ENCODE peak calls at places on chromosomes 5 and 9, in nine cellular contexts. One of them, this sample, is unnamed.

GRCh38 chr5:30997681-30998080 is 195.8 kb upstream of the CDH6 start:
- DNase-seq in GM23338: no peak
- DNase-seq in SK-N-SH: no peak
- DNase-seq in Panc1: no peak
- DNase-seq in sigmoid colon: no peak
- DNase-seq in HCT116: no peak
- DNase-seq in endothelial cell of umbilical vein: no peak
- DNase-seq in transverse colon: no peak
- DNase-seq in breast epithelium: no peak
- DNase-seq in this sample: no peak

GRCh38 chr5:123285122-123286011 is 137.8 kb downstream of the CEP120 start:
- DNase-seq in endothelial cell of umbilical vein: peak; percentile 4
- DNase-seq in HCT116: no peak
- DNase-seq in sigmoid colon: peak; percentile 70
- DNase-seq in SK-N-SH: peak; percentile 63
- DNase-seq in Panc1: no peak
- DNase-seq in breast epithelium: no peak
- DNase-seq in GM23338: peak; percentile 64
- DNase-seq in transverse colon: no peak
- DNase-seq in this sample: no peak

GRCh38 chr9:122004589-122004988 is 88.5 kb downstream of the TTLL11 start:
- DNase-seq in GM23338: no peak
- DNase-seq in sigmoid colon: no peak
- DNase-seq in breast epithelium: no peak
- DNase-seq in transverse colon: no peak
- DNase-seq in Panc1: no peak
- DNase-seq in HCT116: no peak
- DNase-seq in SK-N-SH: no peak
- DNase-seq in endothelial cell of umbilical vein: no peak
- DNase-seq in this sample: no peak

GRCh38 chr9:120394058-120394669 is 185.8 kb downstream of the CDK5RAP2 start:
- DNase-seq in HCT116: no peak
- DNase-seq in SK-N-SH: no peak
- DNase-seq in endothelial cell of umbilical vein: no peak
- DNase-seq in breast epithelium: no peak
- DNase-seq in sigmoid colon: peak; percentile 36
- DNase-seq in transverse colon: no peak
- DNase-seq in GM23338: no peak
- DNase-seq in Panc1: no peak
- DNase-seq in this sample: no peak

GRCh38 chr5:172147857-172148256 is 40.2 kb downstream of the STK10 start:
- DNase-seq in Panc1: no peak
- DNase-seq in endothelial cell of umbilical vein: no peak
- DNase-seq in HCT116: no peak
- DNase-seq in GM23338: no peak
- DNase-seq in transverse colon: peak; percentile 56
- DNase-seq in breast epithelium: no peak
- DNase-seq in sigmoid colon: no peak
- DNase-seq in SK-N-SH: no peak
- DNase-seq in this sample: no peak

GRCh38 chr5:53123702-53124101 is 14.1 kb upstream of the MOCS2 start:
- DNase-seq in GM23338: no peak
- DNase-seq in sigmoid colon: no peak
- DNase-seq in transverse colon: no peak
- DNase-seq in SK-N-SH: no peak
- DNase-seq in Panc1: no peak
- DNase-seq in endothelial cell of umbilical vein: peak; percentile 21
- DNase-seq in HCT116: no peak
- DNase-seq in breast epithelium: no peak
- DNase-seq in this sample: no peak

GRCh38 chr5:168086104-168086610 is 205.3 kb upstream of the WWC1 start:
- DNase-seq in HCT116: no peak
- DNase-seq in SK-N-SH: no peak
- DNase-seq in breast epithelium: no peak
- DNase-seq in GM23338: peak; percentile 27
- DNase-seq in Panc1: no peak
- DNase-seq in endothelial cell of umbilical vein: no peak
- DNase-seq in sigmoid colon: peak; percentile 80
- DNase-seq in transverse colon: peak; percentile 44
- DNase-seq in this sample: peak; percentile 86

GRCh38 chr5:54719384-54720306 is 202.1 kb downstream of the SNX18 start:
- DNase-seq in Panc1: no peak
- DNase-seq in sigmoid colon: no peak
- DNase-seq in HCT116: no peak
- DNase-seq in breast epithelium: no peak
- DNase-seq in SK-N-SH: no peak
- DNase-seq in endothelial cell of umbilical vein: peak; percentile 45
- DNase-seq in GM23338: peak; percentile 58
- DNase-seq in transverse colon: no peak
- DNase-seq in this sample: peak; percentile 39

GRCh38 chr9:18473551-18474279 is at the start of gene ADAMTSL1:
- DNase-seq in transverse colon: peak; percentile 25
- DNase-seq in Panc1: no peak
- DNase-seq in HCT116: no peak
- DNase-seq in GM23338: peak; percentile 88
- DNase-seq in endothelial cell of umbilical vein: peak; percentile 93
- DNase-seq in breast epithelium: no peak
- DNase-seq in sigmoid colon: peak; percentile 74
- DNase-seq in SK-N-SH: peak; percentile 61
- DNase-seq in this sample: peak; percentile 40

GRCh38 chr9:124297553-124297905 is 39.8 kb downstream of the NEK6 start:
- DNase-seq in GM23338: peak; percentile 60
- DNase-seq in sigmoid colon: peak; percentile 90
- DNase-seq in Panc1: peak; percentile 43
- DNase-seq in transverse colon: peak; percentile 36
- DNase-seq in endothelial cell of umbilical vein: peak; percentile 95
- DNase-seq in SK-N-SH: no peak
- DNase-seq in HCT116: peak; percentile 72
- DNase-seq in breast epithelium: peak; percentile 84
- DNase-seq in this sample: peak; percentile 86

GRCh38 chr5:177133845-177134652 is 476 bp downstream of the NSD1 start:
- DNase-seq in sigmoid colon: peak; percentile 80
- DNase-seq in transverse colon: peak; percentile 55
- DNase-seq in GM23338: peak; percentile 81
- DNase-seq in SK-N-SH: peak; percentile 89
- DNase-seq in Panc1: no peak
- DNase-seq in HCT116: no peak
- DNase-seq in breast epithelium: peak; percentile 53
- DNase-seq in endothelial cell of umbilical vein: peak; percentile 61
- DNase-seq in this sample: no peak

GRCh38 chr5:151107738-151108520 is 27.1 kb upstream of the TNIP1 start:
- DNase-seq in SK-N-SH: no peak
- DNase-seq in breast epithelium: peak; percentile 75
- DNase-seq in GM23338: no peak
- DNase-seq in Panc1: no peak
- DNase-seq in sigmoid colon: peak; percentile 94
- DNase-seq in HCT116: no peak
- DNase-seq in endothelial cell of umbilical vein: no peak
- DNase-seq in transverse colon: peak; percentile 67
- DNase-seq in this sample: peak; percentile 52

GRCh38 chr5:179608131-179608581 is 15.3 kb downstream of the HNRNPH1 start:
- DNase-seq in SK-N-SH: no peak
- DNase-seq in transverse colon: no peak
- DNase-seq in endothelial cell of umbilical vein: no peak
- DNase-seq in GM23338: no peak
- DNase-seq in Panc1: no peak
- DNase-seq in sigmoid colon: peak; percentile 64
- DNase-seq in breast epithelium: no peak
- DNase-seq in HCT116: no peak
- DNase-seq in this sample: no peak

GRCh38 chr5:92371889-92372235 is 988.7 kb upstream of the ARRDC3 start:
- DNase-seq in endothelial cell of umbilical vein: no peak
- DNase-seq in transverse colon: no peak
- DNase-seq in HCT116: no peak
- DNase-seq in SK-N-SH: no peak
- DNase-seq in Panc1: no peak
- DNase-seq in sigmoid colon: no peak
- DNase-seq in GM23338: no peak
- DNase-seq in breast epithelium: no peak
- DNase-seq in this sample: no peak

GRCh38 chr5:6827815-6828214 is 114.6 kb downstream of the TENT4A start:
- DNase-seq in GM23338: no peak
- DNase-seq in sigmoid colon: no peak
- DNase-seq in transverse colon: no peak
- DNase-seq in SK-N-SH: no peak
- DNase-seq in Panc1: no peak
- DNase-seq in breast epithelium: no peak
- DNase-seq in HCT116: no peak
- DNase-seq in endothelial cell of umbilical vein: no peak
- DNase-seq in this sample: no peak

GRCh38 chr5:59348189-59348588 is 545.3 kb downstream of the PDE4D start:
- DNase-seq in SK-N-SH: no peak
- DNase-seq in sigmoid colon: no peak
- DNase-seq in transverse colon: no peak
- DNase-seq in Panc1: no peak
- DNase-seq in HCT116: no peak
- DNase-seq in GM23338: peak; percentile 30
- DNase-seq in endothelial cell of umbilical vein: peak; percentile 6
- DNase-seq in breast epithelium: no peak
- DNase-seq in this sample: no peak

GRCh38 chr9:110623462-110624025 is 44.0 kb upstream of the SVEP1 start:
- DNase-seq in Panc1: peak; percentile 52
- DNase-seq in transverse colon: peak; percentile 22
- DNase-seq in HCT116: peak; percentile 66
- DNase-seq in endothelial cell of umbilical vein: peak; percentile 75
- DNase-seq in GM23338: peak; percentile 79
- DNase-seq in breast epithelium: no peak
- DNase-seq in SK-N-SH: peak; percentile 30
- DNase-seq in sigmoid colon: no peak
- DNase-seq in this sample: peak; percentile 49

GRCh38 chr9:109560470-109561132 is 62.5 kb upstream of the PTPN3 start:
- DNase-seq in HCT116: peak; percentile 22
- DNase-seq in endothelial cell of umbilical vein: no peak
- DNase-seq in SK-N-SH: no peak
- DNase-seq in GM23338: peak; percentile 74
- DNase-seq in Panc1: no peak
- DNase-seq in breast epithelium: no peak
- DNase-seq in sigmoid colon: no peak
- DNase-seq in transverse colon: no peak
- DNase-seq in this sample: no peak

GRCh38 chr5:145949474-145949873 is 13.1 kb downstream of the SH3RF2 start:
- DNase-seq in Panc1: no peak
- DNase-seq in transverse colon: no peak
- DNase-seq in endothelial cell of umbilical vein: no peak
- DNase-seq in HCT116: no peak
- DNase-seq in GM23338: no peak
- DNase-seq in breast epithelium: no peak
- DNase-seq in SK-N-SH: no peak
- DNase-seq in sigmoid colon: no peak
- DNase-seq in this sample: no peak

GRCh38 chr5:73189816-73190451 is 16.9 kb downstream of the TMEM174 start:
- DNase-seq in sigmoid colon: no peak
- DNase-seq in HCT116: no peak
- DNase-seq in endothelial cell of umbilical vein: no peak
- DNase-seq in Panc1: no peak
- DNase-seq in GM23338: peak; percentile 48
- DNase-seq in breast epithelium: no peak
- DNase-seq in SK-N-SH: no peak
- DNase-seq in transverse colon: peak; percentile 40
- DNase-seq in this sample: no peak

DNA sequence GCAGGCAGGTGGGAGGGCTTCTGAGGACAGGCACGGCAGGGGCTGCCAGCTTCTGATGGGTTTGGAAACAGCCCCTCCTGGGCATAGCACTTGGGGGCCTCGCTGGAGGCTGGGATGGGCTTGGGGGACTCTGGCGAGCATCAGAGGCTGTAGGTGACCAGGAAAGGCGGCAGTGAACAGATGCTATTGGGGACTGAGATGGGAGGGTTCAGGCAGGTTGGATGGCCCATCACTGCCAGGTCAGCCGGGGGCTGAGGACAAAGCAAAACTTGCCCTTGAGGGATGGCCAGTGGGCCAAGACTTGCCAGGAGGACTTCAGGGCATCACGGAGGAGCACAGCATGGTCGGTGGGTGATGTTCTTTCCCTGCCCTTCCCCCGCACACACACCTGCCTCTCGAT is 6.7 kb downstream of the AIF1L start:
- DNase-seq in GM23338: no peak
- DNase-seq in endothelial cell of umbilical vein: no peak
- DNase-seq in transverse colon: no peak
- DNase-seq in breast epithelium: no peak
- DNase-seq in sigmoid colon: no peak
- DNase-seq in Panc1: no peak
- DNase-seq in SK-N-SH: no peak
- DNase-seq in HCT116: no peak
- DNase-seq in this sample: no peak
- TF ChIP-seq POLR2AphosphoS5 in GM23338: no peak
- TF ChIP-seq POLR2AphosphoS5 in endothelial cell of umbilical vein: no peak
- TF ChIP-seq POLR2AphosphoS5 in transverse colon: no peak
- TF ChIP-seq POLR2AphosphoS5 in breast epithelium: no peak
- TF ChIP-seq POLR2AphosphoS5 in sigmoid colon: no peak
- TF ChIP-seq POLR2AphosphoS5 in Panc1: no peak
- TF ChIP-seq POLR2AphosphoS5 in SK-N-SH: no peak
- TF ChIP-seq POLR2AphosphoS5 in HCT116: no peak
- TF ChIP-seq POLR2AphosphoS5 in this sample: no peak

DNA sequence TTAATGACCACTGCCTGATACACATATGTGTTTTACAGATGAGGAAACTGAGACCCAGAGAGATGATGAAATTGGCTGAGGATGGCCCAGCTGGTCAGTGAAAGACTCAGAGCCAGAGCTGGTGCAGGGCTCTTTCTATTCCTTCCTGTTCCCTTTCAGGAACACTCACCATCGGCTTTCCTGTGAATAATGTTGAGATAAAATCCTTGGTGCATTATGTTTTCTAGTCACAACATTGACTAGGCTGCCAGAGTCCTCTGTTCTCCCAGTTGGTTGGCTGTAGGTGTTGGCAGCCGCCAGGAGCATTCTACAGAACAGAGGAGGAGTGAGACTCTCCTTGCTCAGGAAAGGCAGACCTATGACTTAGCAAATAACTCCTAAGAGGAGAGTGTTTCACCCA is 14.8 kb downstream of the TGFBI start:
- DNase-seq in GM23338: no peak
- DNase-seq in breast epithelium: no peak
- DNase-seq in endothelial cell of umbilical vein: peak; percentile 58
- DNase-seq in transverse colon: no peak
- DNase-seq in HCT116: no peak
- DNase-seq in SK-N-SH: no peak
- DNase-seq in sigmoid colon: peak; percentile 29
- DNase-seq in Panc1: no peak
- DNase-seq in this sample: no peak
- H3K4me1 ChIP-seq in GM23338: no peaks in the 10 kb centered on the region
- H3K4me1 ChIP-seq in breast epithelium: no peaks in the 10 kb centered on the region
- H3K4me1 ChIP-seq in endothelial cell of umbilical vein: peaks cover 35% of the 10 kb centered on the region
- H3K4me1 ChIP-seq in transverse colon: peaks cover 22% of the 10 kb centered on the region
- H3K4me1 ChIP-seq in HCT116: peaks cover 3% of the 10 kb centered on the region
- H3K4me1 ChIP-seq in SK-N-SH: peaks cover 3% of the 10 kb centered on the region
- H3K4me1 ChIP-seq in sigmoid colon: peaks cover 8% of the 10 kb centered on the region
- H3K4me1 ChIP-seq in Panc1: peaks cover 6% of the 10 kb centered on the region
- H3K4me1 ChIP-seq in this sample: no peaks in the 10 kb centered on the region

GRCh38 chr9:6927838-6928237 is 170.1 kb downstream of the KDM4C start:
- DNase-seq in Panc1: no peak
- DNase-seq in sigmoid colon: no peak
- DNase-seq in GM23338: no peak
- DNase-seq in breast epithelium: no peak
- DNase-seq in transverse colon: no peak
- DNase-seq in SK-N-SH: no peak
- DNase-seq in endothelial cell of umbilical vein: no peak
- DNase-seq in HCT116: no peak
- DNase-seq in this sample: no peak
- TF ChIP-seq POLR2AphosphoS5 in Panc1: no peak
- TF ChIP-seq POLR2AphosphoS5 in sigmoid colon: no peak
- TF ChIP-seq POLR2AphosphoS5 in GM23338: no peak
- TF ChIP-seq POLR2AphosphoS5 in breast epithelium: no peak
- TF ChIP-seq POLR2AphosphoS5 in transverse colon: no peak
- TF ChIP-seq POLR2AphosphoS5 in SK-N-SH: no peak
- TF ChIP-seq POLR2AphosphoS5 in endothelial cell of umbilical vein: no peak
- TF ChIP-seq POLR2AphosphoS5 in HCT116: no peak
- TF ChIP-seq POLR2AphosphoS5 in this sample: no peak

GRCh38 chr9:86353591-86354047 is 591 bp downstream of the TUT7 start:
- DNase-seq in Panc1: no peak
- DNase-seq in GM23338: peak; percentile 43
- DNase-seq in breast epithelium: no peak
- DNase-seq in sigmoid colon: no peak
- DNase-seq in HCT116: no peak
- DNase-seq in endothelial cell of umbilical vein: peak; percentile 56
- DNase-seq in SK-N-SH: no peak
- DNase-seq in transverse colon: peak; percentile 68
- DNase-seq in this sample: peak; percentile 55
- H3K4me1 ChIP-seq in Panc1: peaks cover 22% of the 10 kb centered on the region
- H3K4me1 ChIP-seq in GM23338: peaks cover 16% of the 10 kb centered on the region
- H3K4me1 ChIP-seq in breast epithelium: peaks cover 12% of the 10 kb centered on the region
- H3K4me1 ChIP-seq in sigmoid colon: peaks cover 46% of the 10 kb centered on the region
- H3K4me1 ChIP-seq in HCT116: peaks cover 8% of the 10 kb centered on the region
- H3K4me1 ChIP-seq in endothelial cell of umbilical vein: peaks cover 22% of the 10 kb centered on the region
- H3K4me1 ChIP-seq in SK-N-SH: peaks cover 12% of the 10 kb centered on the region
- H3K4me1 ChIP-seq in transverse colon: peaks cover 54% of the 10 kb centered on the region
- H3K4me1 ChIP-seq in this sample: no peaks in the 10 kb centered on the region

This sample was measured in prostate gland.